ENCODE peak calls at places on chromosomes 5 and 9, in five cellular contexts. I is neural progenitor cell, Q is heart left ventricle, V is OCI-LY7, N is prostate gland. E is an unnamed sample.

GRCh38 chr5:56282241-56282640 is 49.1 kb upstream of the ANKRD55 start:
- DNase-seq in I (no peak), V (no peak), Q (no peak), N (no peak), E (no peak)

GRCh38 chr9:129667850-129668249 is 2.4 kb downstream of the PRRX2 start:
- DNase-seq in Q (no peak), N (no peak), I (no peak), V (no peak), E (no peak)

GRCh38 chr9:68547417-68547816 is 6.7 kb upstream of the TMEM252 start:
- DNase-seq in Q (no peak), I (no peak), V (peak; percentile 26), N (no peak), E (no peak)

GRCh38 chr5:74303575-74303974 is 337.0 kb downstream of the ENC1 start:
- DNase-seq in N (no peak), I (no peak), V (no peak), Q (no peak), E (peak; percentile 53)

GRCh38 chr9:137802521-137803243 is 74.9 kb upstream of the CACNA1B start:
- DNase-seq in V (no peak), Q (no peak), I (no peak), N (no peak), E (no peak)

GRCh38 chr5:77367733-77368132 is 124.4 kb downstream of the WDR41 start:
- DNase-seq in V (no peak), I (no peak), Q (no peak), N (no peak), E (no peak)

GRCh38 chr9:113511047-113511521 is 47.6 kb downstream of the RGS3 start:
- DNase-seq in V (no peak), I (no peak), N (no peak), Q (peak; percentile 73), E (no peak)

GRCh38 chr5:55172051-55172899 is 702 bp downstream of the CDC20B start:
- DNase-seq in N (peak; percentile 46), I (peak; percentile 84), V (peak; percentile 85), Q (peak; percentile 54), E (peak; percentile 34)

GRCh38 chr5:80242849-80243248 is 13.0 kb downstream of the SERINC5 start:
- DNase-seq in Q (no peak), I (no peak), N (no peak), V (peak; percentile 32), E (no peak)

GRCh38 chr9:110050925-110051355 is 157.0 kb downstream of the C9orf152 start:
- DNase-seq in I (no peak), N (no peak), V (peak; percentile 69), Q (no peak), E (peak; percentile 88)

GRCh38 chr5:139912804-139913203 is 117.2 kb downstream of the PSD2 start:
- DNase-seq in I (no peak), Q (no peak), N (no peak), V (no peak), E (no peak)

GRCh38 chr9:16309350-16310271 is 560.9 kb downstream of the BNC2 start:
- DNase-seq in V (no peak), N (no peak), Q (peak; percentile 38), I (peak; percentile 77), E (peak; percentile 16)

GRCh38 chr5:118698774-118699173 is 289.6 kb downstream of the DTWD2 start:
- DNase-seq in I (peak; percentile 34), Q (no peak), N (no peak), V (no peak), E (no peak)

GRCh38 chr9:83536332-83536731 is 1.9 kb downstream of the FRMD3 start:
- DNase-seq in V (no peak), N (no peak), Q (no peak), I (peak; percentile 31), E (no peak)

GRCh38 chr9:83538172-83538889 is at the start of gene FRMD3:
- DNase-seq in Q (peak; percentile 89), V (no peak), N (peak; percentile 69), I (peak; percentile 91), E (peak; percentile 33)

GRCh38 chr9:83535736-83536135 is 2.5 kb downstream of the FRMD3 start:
- DNase-seq in Q (no peak), I (peak; percentile 68), V (no peak), N (no peak), E (no peak)

GRCh38 chr9:83537331-83538171 is 650 bp downstream of the FRMD3 start:
- DNase-seq in Q (no peak), V (no peak), N (no peak), I (peak; percentile 66), E (no peak)

DNA sequence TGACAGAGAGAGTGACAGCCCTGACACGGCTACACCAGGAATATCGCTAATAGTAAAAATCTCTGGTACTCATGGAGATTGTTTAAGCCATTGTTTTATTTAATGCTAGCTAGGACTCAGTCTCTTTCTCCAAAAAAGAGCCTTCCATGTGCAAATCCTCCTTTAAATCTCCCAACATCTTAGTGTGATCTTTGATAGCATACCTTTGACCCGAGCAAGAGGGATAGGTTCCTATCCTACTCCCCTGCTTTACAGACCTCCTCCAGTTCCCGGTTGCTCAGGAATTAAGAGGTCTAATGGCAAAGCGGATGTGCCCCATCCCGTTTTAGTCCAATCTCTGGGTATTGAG is 663 bp upstream of the FRMD3 start:
- DNase-seq in Q (no peak), I (peak; percentile 5), V (no peak), N (no peak), E (no peak)
- H3K4me3 ChIP-seq in Q (peak overlapping the region; percentile 88), I (peak overlapping the region; percentile 62), V (no peak overlapping the region), N (peak overlapping the region; percentile 48), E (peak overlapping the region; percentile 64)

DNA sequence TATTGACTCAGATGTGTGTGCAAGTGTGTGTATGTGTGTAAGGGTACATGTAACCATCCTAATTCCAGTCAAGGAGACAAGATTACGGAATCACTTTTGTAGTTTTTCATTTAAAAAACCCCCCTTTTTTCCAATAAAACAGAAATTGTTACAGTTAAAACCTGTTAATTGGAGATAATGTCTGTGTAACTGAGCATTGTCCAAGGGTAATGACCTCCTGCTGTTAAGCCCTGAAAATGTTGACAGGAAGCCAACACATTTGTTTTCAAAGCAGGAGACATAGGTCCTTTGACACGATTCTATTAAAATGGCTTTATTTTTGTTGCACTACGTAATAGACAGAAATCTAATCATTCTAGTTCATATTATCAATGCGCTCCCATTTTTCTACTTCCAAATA is 457.3 kb upstream of the ARRDC3 start:
- DNase-seq in N (no peak), Q (no peak), V (no peak), I (peak; percentile 71), E (no peak)
- H3K4me3 ChIP-seq in N (no peak overlapping the region), Q (no peak overlapping the region), V (no peak overlapping the region), I (no peak overlapping the region), E (no peak overlapping the region)

GRCh38 chr9:124254261-124254682 is 3.5 kb upstream of the NEK6 start:
- DNase-seq in I (no peak), V (peak; percentile 51), Q (no peak), N (no peak), E (no peak)
- H3K4me3 ChIP-seq in I (no peak overlapping the region), V (peak overlapping the region; percentile 15), Q (no peak overlapping the region), N (no peak overlapping the region), E (no peak overlapping the region)

GRCh38 chr5:141486091-141486490 is 1.3 kb downstream of the PCDHGC4 start:
- DNase-seq in Q (no peak), N (no peak), I (no peak), V (no peak), E (no peak)

GRCh38 chr5:141483842-141484241 is 988 bp upstream of the PCDHGC4 start:
- DNase-seq in I (peak; percentile 60), N (no peak), V (no peak), Q (no peak), E (no peak)

GRCh38 chr5:141487131-141487530 is 1.8 kb upstream of the PCDHGC5 start:
- DNase-seq in Q (no peak), N (no peak), I (no peak), V (no peak), E (no peak)

GRCh38 chr5:141485305-141486055 is 650 bp downstream of the PCDHGC4 start:
- DNase-seq in I (peak; percentile 38), V (no peak), N (no peak), Q (no peak), E (no peak)

GRCh38 chr5:141484499-141485304 is at the start of gene PCDHGC4:
- DNase-seq in Q (no peak), N (no peak), V (peak; percentile 54), I (peak; percentile 94), E (no peak)
- H3K4me3 ChIP-seq in Q (peak within 1 kb of the TSS; percentile 57), N (peak within 1 kb of the TSS; percentile 21), V (peak within 1 kb of the TSS; percentile 64), I (peak within 1 kb of the TSS; percentile 80), E (peak within 1 kb of the TSS; percentile 26)

GRCh38 chr5:5183933-5184332 is 43.8 kb downstream of the ADAMTS16 start:
- DNase-seq in I (no peak), N (no peak), Q (no peak), V (no peak), E (no peak)
- H3K4me3 ChIP-seq in I (no peak overlapping the region), N (no peak overlapping the region), Q (no peak overlapping the region), V (no peak overlapping the region), E (no peak overlapping the region)

DNA sequence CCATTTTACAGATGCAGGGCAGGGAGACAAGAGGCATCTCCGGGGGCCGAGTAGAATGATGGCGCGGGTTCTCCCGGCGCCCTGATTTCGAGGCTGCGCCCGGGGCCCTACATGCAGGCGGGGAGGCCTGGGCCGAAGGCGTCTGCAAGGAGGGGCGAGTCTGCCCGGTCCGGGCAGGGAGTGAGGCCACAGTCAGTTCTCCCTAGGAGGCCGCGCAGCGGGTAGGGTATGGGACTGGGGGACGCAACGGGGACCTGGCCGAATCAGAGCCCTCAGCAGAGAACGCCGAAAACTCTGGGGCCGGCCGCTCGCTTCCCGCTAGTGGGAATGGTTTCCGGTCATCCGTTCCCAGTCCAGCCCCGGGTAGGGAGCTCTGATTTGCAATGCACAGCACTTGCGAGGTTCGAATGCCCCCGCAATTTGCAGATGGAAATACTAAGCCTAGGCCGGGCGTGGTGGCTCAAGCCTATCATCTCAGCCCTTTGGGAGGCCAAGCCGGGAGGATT is 6.4 kb downstream of the TLX3 start:
- DNase-seq in I (peak; percentile 45), Q (no peak), N (no peak), V (no peak), E (no peak)
- H3K4me3 ChIP-seq in I (no peak overlapping the region), Q (peak overlapping the region; percentile 30), N (no peak overlapping the region), V (no peak overlapping the region), E (no peak overlapping the region)

DNA sequence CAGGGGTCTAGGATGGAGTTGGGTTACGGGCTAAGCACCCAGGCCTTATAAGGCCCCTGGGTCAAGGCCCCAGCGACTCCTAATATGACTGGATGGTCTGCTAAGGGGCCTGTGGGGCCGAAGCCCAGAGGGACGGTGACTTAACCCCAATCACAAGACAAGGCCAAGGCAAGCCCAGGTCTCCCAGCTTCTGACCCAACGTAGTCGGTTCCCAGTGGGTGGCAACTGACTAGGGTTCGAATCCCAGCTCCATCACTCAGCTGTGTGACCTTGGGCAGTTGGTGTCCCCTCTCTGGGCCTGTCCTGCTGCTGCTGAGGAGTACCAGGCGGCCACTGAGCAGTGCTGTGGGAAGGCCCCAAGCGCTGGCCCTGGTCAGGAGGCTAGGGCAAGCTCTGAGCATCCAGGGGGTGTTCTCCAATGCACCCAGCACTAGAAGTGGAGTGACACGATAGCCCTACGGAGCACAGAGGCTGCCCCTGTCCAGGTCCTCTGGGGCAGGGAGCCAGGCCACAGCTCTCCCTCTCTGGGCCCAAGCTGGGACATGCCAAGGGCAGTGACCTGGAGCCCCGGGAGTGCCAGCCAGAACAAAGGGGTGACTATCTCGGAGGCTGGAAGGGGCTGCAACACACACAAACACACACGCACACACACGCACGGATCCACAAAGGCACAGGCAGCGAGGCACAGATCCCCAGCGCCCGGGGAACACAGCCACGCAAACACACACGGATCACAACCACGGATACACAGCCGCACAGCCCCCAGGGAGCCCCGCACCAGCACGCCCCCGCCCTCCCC is 512 bp downstream of the AK1 start:
- DNase-seq in Q (no peak), N (no peak), V (no peak), I (no peak), E (no peak)
- H3K4me3 ChIP-seq in Q (peak overlapping the region; percentile 73), N (peak overlapping the region; percentile 52), V (no peak overlapping the region), I (peak overlapping the region; percentile 41), E (peak overlapping the region; percentile 56)

E was measured in skeletal muscle cell.